ENCODE peak calls at places on chromosomes 7 and 10, in nine cellular contexts. One of them, this sample, is unnamed.

GRCh38 chr7:141593134-141593533 is 41.9 kb downstream of the AGK start:
- DNase-seq in NB4: no peak
- DNase-seq in heart left ventricle: no peak
- DNase-seq in spleen: no peak
- DNase-seq in IMR-90: peak; percentile 91
- DNase-seq in upper lobe of left lung: no peak
- DNase-seq in A549: peak; percentile 67
- DNase-seq in gastrocnemius medialis: no peak
- DNase-seq in esophagus squamous epithelium: no peak
- DNase-seq in this sample: peak; percentile 14

GRCh38 chr10:593901-594457 is 95.5 kb downstream of the DIP2C start:
- DNase-seq in heart left ventricle: peak; percentile 70
- DNase-seq in upper lobe of left lung: no peak
- DNase-seq in esophagus squamous epithelium: no peak
- DNase-seq in NB4: no peak
- DNase-seq in spleen: no peak
- DNase-seq in IMR-90: peak; percentile 91
- DNase-seq in A549: no peak
- DNase-seq in gastrocnemius medialis: no peak
- DNase-seq in this sample: no peak

GRCh38 chr7:7125993-7126392 is 56.4 kb upstream of the C1GALT1 start:
- DNase-seq in upper lobe of left lung: no peak
- DNase-seq in NB4: no peak
- DNase-seq in spleen: no peak
- DNase-seq in gastrocnemius medialis: no peak
- DNase-seq in esophagus squamous epithelium: no peak
- DNase-seq in A549: no peak
- DNase-seq in heart left ventricle: no peak
- DNase-seq in IMR-90: no peak
- DNase-seq in this sample: no peak

GRCh38 chr7:74417419-74417971 is 36.2 kb upstream of the GTF2IRD1 start:
- DNase-seq in spleen: peak; percentile 87
- DNase-seq in esophagus squamous epithelium: no peak
- DNase-seq in A549: peak; percentile 77
- DNase-seq in gastrocnemius medialis: peak; percentile 46
- DNase-seq in heart left ventricle: peak; percentile 68
- DNase-seq in IMR-90: peak; percentile 61
- DNase-seq in upper lobe of left lung: no peak
- DNase-seq in NB4: peak; percentile 84
- DNase-seq in this sample: peak; percentile 77

GRCh38 chr7:152054377-152055230 is 29.1 kb downstream of the GALNT11 start:
- DNase-seq in upper lobe of left lung: no peak
- DNase-seq in spleen: no peak
- DNase-seq in heart left ventricle: peak; percentile 44
- DNase-seq in NB4: no peak
- DNase-seq in IMR-90: peak; percentile 80
- DNase-seq in A549: no peak
- DNase-seq in esophagus squamous epithelium: no peak
- DNase-seq in gastrocnemius medialis: no peak
- DNase-seq in this sample: no peak

GRCh38 chr7:112452102-112452888 is 2.0 kb downstream of the IFRD1 start:
- DNase-seq in heart left ventricle: peak; percentile 44
- DNase-seq in gastrocnemius medialis: peak; percentile 65
- DNase-seq in upper lobe of left lung: no peak
- DNase-seq in spleen: no peak
- DNase-seq in IMR-90: peak; percentile 42
- DNase-seq in A549: peak; percentile 24
- DNase-seq in NB4: peak; percentile 68
- DNase-seq in esophagus squamous epithelium: no peak
- DNase-seq in this sample: peak; percentile 50

GRCh38 chr10:44384601-44385422 is at the start of gene CXCL12:
- DNase-seq in esophagus squamous epithelium: no peak
- DNase-seq in upper lobe of left lung: peak; percentile 91
- DNase-seq in spleen: peak; percentile 80
- DNase-seq in IMR-90: peak; percentile 44
- DNase-seq in gastrocnemius medialis: no peak
- DNase-seq in heart left ventricle: peak; percentile 55
- DNase-seq in NB4: no peak
- DNase-seq in A549: no peak
- DNase-seq in this sample: no peak

GRCh38 chr7:90708841-90709317 is 112.8 kb downstream of the CDK14 start:
- DNase-seq in NB4: peak; percentile 71
- DNase-seq in gastrocnemius medialis: no peak
- DNase-seq in A549: peak; percentile 41
- DNase-seq in upper lobe of left lung: no peak
- DNase-seq in heart left ventricle: no peak
- DNase-seq in spleen: no peak
- DNase-seq in IMR-90: no peak
- DNase-seq in esophagus squamous epithelium: no peak
- DNase-seq in this sample: peak; percentile 47

GRCh38 chr7:5646846-5647245 is 134.6 kb downstream of the RNF216 start:
- DNase-seq in esophagus squamous epithelium: no peak
- DNase-seq in IMR-90: peak; percentile 76
- DNase-seq in gastrocnemius medialis: no peak
- DNase-seq in NB4: peak; percentile 70
- DNase-seq in spleen: no peak
- DNase-seq in A549: no peak
- DNase-seq in upper lobe of left lung: no peak
- DNase-seq in heart left ventricle: no peak
- DNase-seq in this sample: no peak

GRCh38 chr10:58488921-58489320 is 23.8 kb upstream of the BICC1 start:
- DNase-seq in IMR-90: peak; percentile 69
- DNase-seq in heart left ventricle: no peak
- DNase-seq in A549: no peak
- DNase-seq in esophagus squamous epithelium: no peak
- DNase-seq in spleen: no peak
- DNase-seq in upper lobe of left lung: no peak
- DNase-seq in NB4: no peak
- DNase-seq in gastrocnemius medialis: no peak
- DNase-seq in this sample: no peak

GRCh38 chr7:99167072-99167471 is 23.2 kb upstream of the SMURF1 start:
- DNase-seq in IMR-90: no peak
- DNase-seq in esophagus squamous epithelium: no peak
- DNase-seq in upper lobe of left lung: no peak
- DNase-seq in NB4: no peak
- DNase-seq in gastrocnemius medialis: no peak
- DNase-seq in heart left ventricle: no peak
- DNase-seq in spleen: no peak
- DNase-seq in A549: no peak
- DNase-seq in this sample: no peak

GRCh38 chr7:70637726-70638125 is 494.2 kb upstream of the GALNT17 start:
- DNase-seq in upper lobe of left lung: no peak
- DNase-seq in A549: no peak
- DNase-seq in esophagus squamous epithelium: no peak
- DNase-seq in NB4: no peak
- DNase-seq in IMR-90: no peak
- DNase-seq in spleen: no peak
- DNase-seq in gastrocnemius medialis: no peak
- DNase-seq in heart left ventricle: no peak
- DNase-seq in this sample: no peak

GRCh38 chr7:5636446-5636835 is 145.0 kb downstream of the RNF216 start:
- DNase-seq in A549: no peak
- DNase-seq in spleen: no peak
- DNase-seq in upper lobe of left lung: no peak
- DNase-seq in heart left ventricle: no peak
- DNase-seq in NB4: no peak
- DNase-seq in esophagus squamous epithelium: no peak
- DNase-seq in IMR-90: no peak
- DNase-seq in gastrocnemius medialis: no peak
- DNase-seq in this sample: no peak

GRCh38 chr7:94258856-94259255 is 135.8 kb upstream of the COL1A2 start:
- DNase-seq in esophagus squamous epithelium: no peak
- DNase-seq in heart left ventricle: no peak
- DNase-seq in IMR-90: no peak
- DNase-seq in upper lobe of left lung: no peak
- DNase-seq in gastrocnemius medialis: no peak
- DNase-seq in NB4: no peak
- DNase-seq in spleen: no peak
- DNase-seq in A549: no peak
- DNase-seq in this sample: no peak

GRCh38 chr10:42632557-42632956 is 5.8 kb downstream of the ZNF33B start:
- DNase-seq in IMR-90: no peak
- DNase-seq in NB4: no peak
- DNase-seq in gastrocnemius medialis: no peak
- DNase-seq in spleen: no peak
- DNase-seq in A549: no peak
- DNase-seq in heart left ventricle: no peak
- DNase-seq in esophagus squamous epithelium: no peak
- DNase-seq in upper lobe of left lung: no peak
- DNase-seq in this sample: no peak

GRCh38 chr7:26052721-26053120 is 99.3 kb upstream of the NFE2L3 start:
- DNase-seq in IMR-90: no peak
- DNase-seq in esophagus squamous epithelium: no peak
- DNase-seq in A549: peak; percentile 55
- DNase-seq in spleen: no peak
- DNase-seq in NB4: peak; percentile 31
- DNase-seq in heart left ventricle: no peak
- DNase-seq in gastrocnemius medialis: no peak
- DNase-seq in upper lobe of left lung: no peak
- DNase-seq in this sample: no peak

GRCh38 chr7:158549176-158549833 is 38.3 kb downstream of the PTPRN2 start:
- DNase-seq in esophagus squamous epithelium: no peak
- DNase-seq in A549: no peak
- DNase-seq in NB4: peak; percentile 95
- DNase-seq in IMR-90: no peak
- DNase-seq in spleen: peak; percentile 75
- DNase-seq in upper lobe of left lung: peak; percentile 74
- DNase-seq in heart left ventricle: peak; percentile 46
- DNase-seq in gastrocnemius medialis: no peak
- DNase-seq in this sample: no peak

GRCh38 chr7:76352193-76352592 is 6.6 kb downstream of the YWHAG start:
- DNase-seq in spleen: no peak
- DNase-seq in NB4: no peak
- DNase-seq in IMR-90: peak; percentile 56
- DNase-seq in gastrocnemius medialis: peak; percentile 57
- DNase-seq in upper lobe of left lung: no peak
- DNase-seq in esophagus squamous epithelium: no peak
- DNase-seq in A549: no peak
- DNase-seq in heart left ventricle: no peak
- DNase-seq in this sample: no peak
- TF ChIP-seq POLR2A in spleen: no peak
- TF ChIP-seq POLR2A in NB4: no peak
- TF ChIP-seq POLR2A in IMR-90: no peak
- TF ChIP-seq POLR2A in gastrocnemius medialis: no peak
- TF ChIP-seq POLR2A in upper lobe of left lung: no peak
- TF ChIP-seq POLR2A in esophagus squamous epithelium: no peak
- TF ChIP-seq POLR2A in A549: no peak
- TF ChIP-seq POLR2A in heart left ventricle: no peak
- TF ChIP-seq POLR2A in this sample: no peak

GRCh38 chr7:39400836-39401235 is 165.4 kb upstream of the YAE1 start:
- DNase-seq in NB4: no peak
- DNase-seq in upper lobe of left lung: no peak
- DNase-seq in heart left ventricle: no peak
- DNase-seq in A549: no peak
- DNase-seq in spleen: no peak
- DNase-seq in gastrocnemius medialis: no peak
- DNase-seq in IMR-90: no peak
- DNase-seq in esophagus squamous epithelium: no peak
- DNase-seq in this sample: no peak
- TF ChIP-seq POLR2A in NB4: no peak
- TF ChIP-seq POLR2A in upper lobe of left lung: no peak
- TF ChIP-seq POLR2A in heart left ventricle: no peak
- TF ChIP-seq POLR2A in A549: no peak
- TF ChIP-seq POLR2A in spleen: no peak
- TF ChIP-seq POLR2A in gastrocnemius medialis: no peak
- TF ChIP-seq POLR2A in IMR-90: no peak
- TF ChIP-seq POLR2A in esophagus squamous epithelium: no peak
- TF ChIP-seq POLR2A in this sample: no peak

GRCh38 chr10:99740933-99741559 is 9.0 kb downstream of the CUTC start:
- DNase-seq in A549: no peak
- DNase-seq in spleen: no peak
- DNase-seq in upper lobe of left lung: no peak
- DNase-seq in IMR-90: no peak
- DNase-seq in NB4: no peak
- DNase-seq in esophagus squamous epithelium: no peak
- DNase-seq in gastrocnemius medialis: no peak
- DNase-seq in heart left ventricle: no peak
- DNase-seq in this sample: no peak

GRCh38 chr10:99742240-99742639 is 10.2 kb downstream of the CUTC start:
- DNase-seq in gastrocnemius medialis: no peak
- DNase-seq in spleen: no peak
- DNase-seq in esophagus squamous epithelium: no peak
- DNase-seq in upper lobe of left lung: no peak
- DNase-seq in heart left ventricle: no peak
- DNase-seq in A549: no peak
- DNase-seq in IMR-90: peak; percentile 43
- DNase-seq in NB4: no peak
- DNase-seq in this sample: no peak

GRCh38 chr10:99740261-99740660 is 8.2 kb downstream of the CUTC start:
- DNase-seq in gastrocnemius medialis: no peak
- DNase-seq in esophagus squamous epithelium: no peak
- DNase-seq in NB4: no peak
- DNase-seq in upper lobe of left lung: no peak
- DNase-seq in IMR-90: no peak
- DNase-seq in A549: no peak
- DNase-seq in spleen: no peak
- DNase-seq in heart left ventricle: no peak
- DNase-seq in this sample: peak; percentile 21

GRCh38 chr10:99743841-99744240 is 11.8 kb downstream of the CUTC start:
- DNase-seq in upper lobe of left lung: no peak
- DNase-seq in heart left ventricle: no peak
- DNase-seq in A549: no peak
- DNase-seq in IMR-90: no peak
- DNase-seq in gastrocnemius medialis: peak; percentile 16
- DNase-seq in spleen: no peak
- DNase-seq in NB4: no peak
- DNase-seq in esophagus squamous epithelium: no peak
- DNase-seq in this sample: no peak

GRCh38 chr10:99742701-99743100 is 10.7 kb downstream of the CUTC start:
- DNase-seq in NB4: no peak
- DNase-seq in esophagus squamous epithelium: no peak
- DNase-seq in gastrocnemius medialis: no peak
- DNase-seq in IMR-90: peak; percentile 48
- DNase-seq in spleen: no peak
- DNase-seq in heart left ventricle: no peak
- DNase-seq in A549: no peak
- DNase-seq in upper lobe of left lung: no peak
- DNase-seq in this sample: no peak
- TF ChIP-seq POLR2A in NB4: no peak
- TF ChIP-seq POLR2A in esophagus squamous epithelium: no peak
- TF ChIP-seq POLR2A in gastrocnemius medialis: no peak
- TF ChIP-seq POLR2A in IMR-90: no peak
- TF ChIP-seq POLR2A in spleen: no peak
- TF ChIP-seq POLR2A in heart left ventricle: no peak
- TF ChIP-seq POLR2A in A549: no peak
- TF ChIP-seq POLR2A in upper lobe of left lung: no peak
- TF ChIP-seq POLR2A in this sample: no peak

DNA sequence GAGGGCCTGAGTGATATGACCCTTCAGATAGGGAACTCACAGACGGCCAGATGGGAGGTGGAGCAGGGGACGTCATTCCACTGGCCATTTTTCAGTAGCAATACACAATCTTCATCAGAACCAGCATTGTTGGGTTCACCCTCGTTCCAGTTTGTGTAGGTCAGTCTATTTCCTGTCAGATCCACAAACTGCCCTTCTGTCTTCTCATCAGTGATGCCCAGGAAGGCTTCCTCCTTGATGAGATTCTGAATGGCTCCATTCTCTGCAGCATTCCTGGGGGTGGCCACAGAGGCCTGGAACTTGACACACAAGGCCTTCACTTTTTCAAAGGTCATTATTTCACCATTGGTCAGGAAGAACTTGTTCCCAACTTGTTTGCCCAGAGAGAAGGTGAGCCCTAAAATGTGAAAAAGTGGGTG is 4.5 kb downstream of the MBL2 start:
- DNase-seq in gastrocnemius medialis: no peak
- DNase-seq in upper lobe of left lung: no peak
- DNase-seq in esophagus squamous epithelium: no peak
- DNase-seq in NB4: no peak
- DNase-seq in spleen: no peak
- DNase-seq in IMR-90: no peak
- DNase-seq in A549: no peak
- DNase-seq in heart left ventricle: no peak
- DNase-seq in this sample: peak; percentile 92
- TF ChIP-seq POLR2A in gastrocnemius medialis: no peak
- TF ChIP-seq POLR2A in upper lobe of left lung: no peak
- TF ChIP-seq POLR2A in esophagus squamous epithelium: no peak
- TF ChIP-seq POLR2A in NB4: no peak
- TF ChIP-seq POLR2A in spleen: no peak
- TF ChIP-seq POLR2A in IMR-90: no peak
- TF ChIP-seq POLR2A in A549: no peak
- TF ChIP-seq POLR2A in heart left ventricle: no peak
- TF ChIP-seq POLR2A in this sample: no peak